ENCODE peak calls at places on chromosome 12, in five cellular contexts. N, Q, U, K and W are unnamed samples.

GRCh38 chr12:49866859-49867579 is 24.1 kb upstream of the BCDIN3D start:
- DNase-seq in N (peak), Q (peak), U (peak), K (peak), W (peak)

GRCh38 chr12:76020281-76020680 is 11.3 kb downstream of the PHLDA1 start:
- DNase-seq in N (no peak), Q (no peak), U (no peak), K (no peak), W (no peak)

GRCh38 chr12:96219700-96220206 is 25.6 kb downstream of the ELK3 start:
- DNase-seq in N (no peak), Q (peak), U (peak), K (peak), W (no peak)

GRCh38 chr12:47394070-47394469 is 311.8 kb downstream of the RPAP3 start:
- DNase-seq in N (no peak), Q (no peak), U (no peak), K (no peak), W (no peak)

GRCh38 chr12:94100254-94100653 is 48.1 kb upstream of the PLXNC1 start:
- DNase-seq in N (no peak), Q (no peak), U (no peak), K (no peak), W (no peak)

GRCh38 chr12:108911915-108912314 is 32.0 kb downstream of the DAO start:
- DNase-seq in N (no peak), Q (no peak), U (no peak), K (no peak), W (no peak)

GRCh38 chr12:64894827-64895475 is 70.5 kb downstream of the TBC1D30 start:
- DNase-seq in N (no peak), Q (no peak), U (no peak), K (no peak), W (no peak)

GRCh38 chr12:119720349-119720748 is 52.4 kb downstream of the PRKAB1 start:
- DNase-seq in N (no peak), Q (no peak), U (no peak), K (no peak), W (no peak)

GRCh38 chr12:123388218-123388947 is 4.5 kb downstream of the KMT5A start:
- DNase-seq in N (no peak), Q (no peak), U (peak), K (peak), W (no peak)

GRCh38 chr12:48004039-48004940 is at the start of gene COL2A1:
- DNase-seq in N (no peak), Q (no peak), U (no peak), K (peak), W (no peak)

GRCh38 chr12:22672951-22673350 is 48.0 kb downstream of the ETNK1 start:
- DNase-seq in N (no peak), Q (peak), U (no peak), K (no peak), W (no peak)

GRCh38 chr12:51951843-51952722 is 584 bp downstream of the ACVR1B start:
- DNase-seq in N (no peak), Q (no peak), U (peak), K (no peak), W (no peak)

GRCh38 chr12:102439391-102440108 is 40.8 kb downstream of the IGF1 start:
- DNase-seq in N (no peak), Q (no peak), U (no peak), K (no peak), W (no peak)

GRCh38 chr12:102483466-102483865 is 3.1 kb upstream of the IGF1 start:
- DNase-seq in N (no peak), Q (no peak), U (no peak), K (no peak), W (no peak)

GRCh38 chr12:79706156-79706555 is 15.4 kb upstream of the PAWR start:
- DNase-seq in N (no peak), Q (no peak), U (no peak), K (no peak), W (no peak)

GRCh38 chr12:119705182-119705581 is 37.2 kb downstream of the PRKAB1 start:
- DNase-seq in N (no peak), Q (no peak), U (no peak), K (no peak), W (no peak)

GRCh38 chr12:122096591-122097149 is 18.1 kb downstream of the MLXIP start:
- DNase-seq in N (no peak), Q (no peak), U (no peak), K (no peak), W (no peak)

GRCh38 chr12:23895792-23896218 is 53.7 kb downstream of the SOX5 start:
- DNase-seq in N (no peak), Q (no peak), U (no peak), K (peak), W (no peak)

GRCh38 chr12:25957898-25958253 is 606 bp upstream of the RASSF8 start:
- DNase-seq in N (no peak), Q (peak), U (no peak), K (peak), W (no peak)

GRCh38 chr12:32647275-32647674 is 31.8 kb upstream of the DNM1L start:
- DNase-seq in N (no peak), Q (no peak), U (no peak), K (no peak), W (no peak)

GRCh38 chr12:50765325-50765911 is 1.5 kb downstream of the ATF1 start:
- DNase-seq in N (no peak), Q (no peak), U (no peak), K (peak), W (no peak)

GRCh38 chr12:131815132-131815531 is 13.1 kb upstream of the MMP17 start:
- DNase-seq in N (no peak), Q (no peak), U (no peak), K (no peak), W (no peak)

GRCh38 chr12:48818831-48819590 is 715 bp downstream of the CACNB3 start:
- DNase-seq in N (no peak), Q (no peak), U (peak), K (peak), W (no peak)

GRCh38 chr12:121465921-121466799 is 66.2 kb downstream of the RNF34 start:
- DNase-seq in N (no peak), Q (no peak), U (peak), K (no peak), W (no peak)

GRCh38 chr12:14910090-14910915 is 24.6 kb upstream of the MGP start:
- DNase-seq in N (no peak), Q (no peak), U (no peak), K (no peak), W (no peak)

GRCh38 chr12:75684678-75685620 is 173.5 kb upstream of the KRR1 start:
- DNase-seq in N (no peak), Q (no peak), U (no peak), K (peak), W (no peak)

GRCh38 chr12:65699251-65699650 is 125.0 kb upstream of the HMGA2 start:
- DNase-seq in N (no peak), Q (no peak), U (no peak), K (no peak), W (no peak)

GRCh38 chr12:70154960-70155589 is 88.2 kb upstream of the CNOT2 start:
- DNase-seq in N (no peak), Q (no peak), U (no peak), K (peak), W (no peak)

GRCh38 chr12:32397703-32398102 is 1.7 kb upstream of the FGD4 start:
- DNase-seq in N (no peak), Q (no peak), U (no peak), K (peak), W (no peak)

GRCh38 chr12:131724534-131724933 is 13.6 kb downstream of the SFSWAP start:
- DNase-seq in N (no peak), Q (no peak), U (no peak), K (no peak), W (no peak)

GRCh38 chr12:57139796-57140649 is 7.4 kb downstream of the LRP1-AS start:
- DNase-seq in N (no peak), Q (no peak), U (no peak), K (no peak), W (no peak)